ENCODE peak calls at places on chromosomes 11 and 22, in nine cellular contexts. One of them, this sample, is unnamed.

GRCh38 chr11:120578591-120579154 is 67.1 kb downstream of the GRIK4 start:
- DNase-seq in cardiac muscle cell: no peak
- DNase-seq in fibroblast of lung: no peak
- DNase-seq in left lobe of liver: no peak
- DNase-seq in left ventricle myocardium inferior: no peak
- DNase-seq in GM04503: no peak
- DNase-seq in AG09319: no peak
- DNase-seq in lower leg skin: no peak
- DNase-seq in amniotic stem cell: no peak
- DNase-seq in this sample: no peak

GRCh38 chr11:64568041-64568571 is 22.9 kb upstream of the SLC22A12 start:
- DNase-seq in left ventricle myocardium inferior: no peak
- DNase-seq in amniotic stem cell: no peak
- DNase-seq in left lobe of liver: no peak
- DNase-seq in cardiac muscle cell: no peak
- DNase-seq in AG09319: no peak
- DNase-seq in GM04503: no peak
- DNase-seq in lower leg skin: no peak
- DNase-seq in fibroblast of lung: no peak
- DNase-seq in this sample: peak; percentile 71

GRCh38 chr11:109298865-109299264 is 123.1 kb upstream of the C11orf87 start:
- DNase-seq in lower leg skin: no peak
- DNase-seq in AG09319: no peak
- DNase-seq in left ventricle myocardium inferior: no peak
- DNase-seq in fibroblast of lung: no peak
- DNase-seq in left lobe of liver: no peak
- DNase-seq in GM04503: no peak
- DNase-seq in cardiac muscle cell: no peak
- DNase-seq in amniotic stem cell: no peak
- DNase-seq in this sample: no peak

GRCh38 chr11:69010964-69011623 is 2.0 kb downstream of the MRGPRF start:
- DNase-seq in GM04503: no peak
- DNase-seq in fibroblast of lung: peak; percentile 85
- DNase-seq in left lobe of liver: peak; percentile 69
- DNase-seq in amniotic stem cell: peak; percentile 87
- DNase-seq in cardiac muscle cell: peak; percentile 88
- DNase-seq in AG09319: peak; percentile 54
- DNase-seq in lower leg skin: peak; percentile 61
- DNase-seq in left ventricle myocardium inferior: peak; percentile 72
- DNase-seq in this sample: peak; percentile 83

GRCh38 chr22:43436536-43437267 is 24.9 kb downstream of the MPPED1 start:
- DNase-seq in amniotic stem cell: no peak
- DNase-seq in left ventricle myocardium inferior: no peak
- DNase-seq in lower leg skin: no peak
- DNase-seq in fibroblast of lung: no peak
- DNase-seq in left lobe of liver: no peak
- DNase-seq in GM04503: no peak
- DNase-seq in AG09319: no peak
- DNase-seq in cardiac muscle cell: no peak
- DNase-seq in this sample: no peak

GRCh38 chr22:36946436-36947158 is 33.2 kb downstream of the CSF2RB start:
- DNase-seq in fibroblast of lung: no peak
- DNase-seq in left ventricle myocardium inferior: no peak
- DNase-seq in amniotic stem cell: no peak
- DNase-seq in AG09319: no peak
- DNase-seq in left lobe of liver: no peak
- DNase-seq in GM04503: no peak
- DNase-seq in cardiac muscle cell: peak; percentile 72
- DNase-seq in lower leg skin: no peak
- DNase-seq in this sample: no peak

GRCh38 chr11:64027619-64028397 is 7.9 kb upstream of the FLRT1 start:
- DNase-seq in cardiac muscle cell: no peak
- DNase-seq in left lobe of liver: no peak
- DNase-seq in amniotic stem cell: no peak
- DNase-seq in fibroblast of lung: no peak
- DNase-seq in left ventricle myocardium inferior: no peak
- DNase-seq in lower leg skin: no peak
- DNase-seq in AG09319: no peak
- DNase-seq in GM04503: no peak
- DNase-seq in this sample: no peak

GRCh38 chr11:18633256-18634139 is 644 bp downstream of the SPTY2D1 start:
- DNase-seq in AG09319: peak; percentile 47
- DNase-seq in lower leg skin: no peak
- DNase-seq in left lobe of liver: no peak
- DNase-seq in amniotic stem cell: no peak
- DNase-seq in left ventricle myocardium inferior: no peak
- DNase-seq in GM04503: no peak
- DNase-seq in fibroblast of lung: peak; percentile 24
- DNase-seq in cardiac muscle cell: peak; percentile 13
- DNase-seq in this sample: peak; percentile 67

GRCh38 chr22:24986816-24987215 is 34.3 kb downstream of the KIAA1671 start:
- DNase-seq in amniotic stem cell: no peak
- DNase-seq in fibroblast of lung: no peak
- DNase-seq in left lobe of liver: no peak
- DNase-seq in GM04503: no peak
- DNase-seq in left ventricle myocardium inferior: no peak
- DNase-seq in cardiac muscle cell: no peak
- DNase-seq in lower leg skin: no peak
- DNase-seq in AG09319: no peak
- DNase-seq in this sample: no peak

GRCh38 chr22:50188356-50188755 is 2.6 kb downstream of the TRABD start:
- DNase-seq in GM04503: no peak
- DNase-seq in left ventricle myocardium inferior: no peak
- DNase-seq in lower leg skin: no peak
- DNase-seq in AG09319: no peak
- DNase-seq in left lobe of liver: peak; percentile 43
- DNase-seq in cardiac muscle cell: no peak
- DNase-seq in amniotic stem cell: no peak
- DNase-seq in fibroblast of lung: no peak
- DNase-seq in this sample: no peak

GRCh38 chr11:121711900-121712424 is 259.2 kb upstream of the SORL1-AS1 start:
- DNase-seq in cardiac muscle cell: no peak
- DNase-seq in lower leg skin: no peak
- DNase-seq in left ventricle myocardium inferior: no peak
- DNase-seq in GM04503: no peak
- DNase-seq in AG09319: no peak
- DNase-seq in left lobe of liver: no peak
- DNase-seq in fibroblast of lung: no peak
- DNase-seq in amniotic stem cell: no peak
- DNase-seq in this sample: no peak

GRCh38 chr11:125105921-125106320 is 5.5 kb downstream of the TMEM218 start:
- DNase-seq in fibroblast of lung: peak; percentile 43
- DNase-seq in amniotic stem cell: no peak
- DNase-seq in left ventricle myocardium inferior: no peak
- DNase-seq in cardiac muscle cell: peak; percentile 13
- DNase-seq in left lobe of liver: no peak
- DNase-seq in AG09319: no peak
- DNase-seq in lower leg skin: no peak
- DNase-seq in GM04503: no peak
- DNase-seq in this sample: no peak

GRCh38 chr11:68371176-68372041 is 59.0 kb downstream of the LRP5 start:
- DNase-seq in cardiac muscle cell: no peak
- DNase-seq in fibroblast of lung: no peak
- DNase-seq in left ventricle myocardium inferior: peak; percentile 66
- DNase-seq in GM04503: no peak
- DNase-seq in left lobe of liver: no peak
- DNase-seq in amniotic stem cell: no peak
- DNase-seq in AG09319: no peak
- DNase-seq in lower leg skin: no peak
- DNase-seq in this sample: no peak

GRCh38 chr11:124310746-124311145 is 3.0 kb downstream of the OR8D1 start:
- DNase-seq in AG09319: peak; percentile 7
- DNase-seq in cardiac muscle cell: peak; percentile 8
- DNase-seq in lower leg skin: no peak
- DNase-seq in GM04503: no peak
- DNase-seq in amniotic stem cell: no peak
- DNase-seq in fibroblast of lung: no peak
- DNase-seq in left ventricle myocardium inferior: no peak
- DNase-seq in left lobe of liver: no peak
- DNase-seq in this sample: no peak

GRCh38 chr22:22061085-22062077 is 78.8 kb upstream of the TOP3B start:
- DNase-seq in lower leg skin: peak; percentile 47
- DNase-seq in left lobe of liver: no peak
- DNase-seq in GM04503: peak; percentile 40
- DNase-seq in left ventricle myocardium inferior: peak; percentile 24
- DNase-seq in amniotic stem cell: no peak
- DNase-seq in fibroblast of lung: peak; percentile 86
- DNase-seq in AG09319: peak; percentile 49
- DNase-seq in cardiac muscle cell: peak; percentile 93
- DNase-seq in this sample: no peak

GRCh38 chr11:102476812-102477211 is 24.2 kb upstream of the TMEM123 start:
- DNase-seq in left lobe of liver: peak; percentile 88
- DNase-seq in amniotic stem cell: no peak
- DNase-seq in fibroblast of lung: no peak
- DNase-seq in lower leg skin: peak; percentile 66
- DNase-seq in AG09319: no peak
- DNase-seq in cardiac muscle cell: peak; percentile 56
- DNase-seq in GM04503: no peak
- DNase-seq in left ventricle myocardium inferior: peak; percentile 42
- DNase-seq in this sample: no peak

GRCh38 chr11:64933213-64933934 is 2.3 kb downstream of the GPHA2 start:
- DNase-seq in amniotic stem cell: no peak
- DNase-seq in left lobe of liver: no peak
- DNase-seq in cardiac muscle cell: no peak
- DNase-seq in left ventricle myocardium inferior: no peak
- DNase-seq in AG09319: no peak
- DNase-seq in lower leg skin: no peak
- DNase-seq in GM04503: no peak
- DNase-seq in fibroblast of lung: no peak
- DNase-seq in this sample: no peak

GRCh38 chr22:19108807-19109197 is 13.4 kb downstream of the DGCR2 start:
- DNase-seq in GM04503: no peak
- DNase-seq in cardiac muscle cell: no peak
- DNase-seq in left ventricle myocardium inferior: no peak
- DNase-seq in amniotic stem cell: no peak
- DNase-seq in left lobe of liver: no peak
- DNase-seq in fibroblast of lung: no peak
- DNase-seq in AG09319: no peak
- DNase-seq in lower leg skin: no peak
- DNase-seq in this sample: no peak

GRCh38 chr11:43367382-43368178 is 8.9 kb downstream of the TTC17 start:
- DNase-seq in amniotic stem cell: no peak
- DNase-seq in left lobe of liver: no peak
- DNase-seq in fibroblast of lung: peak; percentile 85
- DNase-seq in lower leg skin: no peak
- DNase-seq in left ventricle myocardium inferior: no peak
- DNase-seq in GM04503: no peak
- DNase-seq in AG09319: no peak
- DNase-seq in cardiac muscle cell: peak; percentile 10
- DNase-seq in this sample: no peak

GRCh38 chr11:112016765-112017356 is 8.3 kb upstream of the DLAT start:
- DNase-seq in GM04503: peak; percentile 69
- DNase-seq in left lobe of liver: no peak
- DNase-seq in left ventricle myocardium inferior: no peak
- DNase-seq in amniotic stem cell: no peak
- DNase-seq in fibroblast of lung: peak; percentile 66
- DNase-seq in AG09319: peak; percentile 59
- DNase-seq in cardiac muscle cell: peak; percentile 40
- DNase-seq in lower leg skin: peak; percentile 51
- DNase-seq in this sample: peak; percentile 68

GRCh38 chr11:17972987-17973386 is 39.9 kb downstream of the SERGEF start:
- DNase-seq in left lobe of liver: no peak
- DNase-seq in GM04503: peak; percentile 81
- DNase-seq in left ventricle myocardium inferior: peak; percentile 44
- DNase-seq in AG09319: peak; percentile 87
- DNase-seq in cardiac muscle cell: peak; percentile 92
- DNase-seq in amniotic stem cell: peak; percentile 73
- DNase-seq in lower leg skin: peak; percentile 60
- DNase-seq in fibroblast of lung: peak; percentile 94
- DNase-seq in this sample: no peak

GRCh38 chr11:44171518-44171917 is 76.0 kb downstream of the EXT2 start:
- DNase-seq in left ventricle myocardium inferior: no peak
- DNase-seq in lower leg skin: no peak
- DNase-seq in amniotic stem cell: no peak
- DNase-seq in cardiac muscle cell: no peak
- DNase-seq in AG09319: no peak
- DNase-seq in left lobe of liver: no peak
- DNase-seq in fibroblast of lung: no peak
- DNase-seq in GM04503: no peak
- DNase-seq in this sample: no peak

GRCh38 chr11:57410287-57410686 is 16.6 kb downstream of the SLC43A3 start:
- DNase-seq in GM04503: no peak
- DNase-seq in left ventricle myocardium inferior: no peak
- DNase-seq in fibroblast of lung: peak; percentile 91
- DNase-seq in amniotic stem cell: no peak
- DNase-seq in lower leg skin: no peak
- DNase-seq in AG09319: peak; percentile 75
- DNase-seq in left lobe of liver: no peak
- DNase-seq in cardiac muscle cell: peak; percentile 60
- DNase-seq in this sample: no peak

GRCh38 chr11:1896895-1897294 is 5.2 kb upstream of the PRR33 start:
- DNase-seq in AG09319: no peak
- DNase-seq in cardiac muscle cell: no peak
- DNase-seq in lower leg skin: no peak
- DNase-seq in left lobe of liver: no peak
- DNase-seq in left ventricle myocardium inferior: no peak
- DNase-seq in amniotic stem cell: no peak
- DNase-seq in fibroblast of lung: no peak
- DNase-seq in GM04503: no peak
- DNase-seq in this sample: no peak

GRCh38 chr11:33542921-33543320 is 157.7 kb downstream of the C11orf91 start:
- DNase-seq in left lobe of liver: peak; percentile 55
- DNase-seq in cardiac muscle cell: peak; percentile 69
- DNase-seq in left ventricle myocardium inferior: peak; percentile 43
- DNase-seq in amniotic stem cell: no peak
- DNase-seq in AG09319: no peak
- DNase-seq in lower leg skin: no peak
- DNase-seq in GM04503: no peak
- DNase-seq in fibroblast of lung: peak; percentile 58
- DNase-seq in this sample: no peak

This sample was measured in suprapubic skin.